ENCODE peak calls at places on chromosomes 11 and 22, in nine cellular contexts. One of them, this sample, is unnamed.

GRCh38 chr22:46159777-46160176 is 9.5 kb downstream of the PPARA start:
- DNase-seq in GM23248: no peak
- DNase-seq in epithelial cell of esophagus: peak
- DNase-seq in uterus: no peak
- DNase-seq in HFF-Myc: no peak
- DNase-seq in BJ: no peak
- DNase-seq in H7: no peak
- DNase-seq in foreskin fibroblast: no peak
- DNase-seq in GM06990: no peak
- DNase-seq in this sample: no peak

GRCh38 chr11:117781650-117782049 is 15.4 kb downstream of the DSCAML1 start:
- DNase-seq in GM23248: no peak
- DNase-seq in epithelial cell of esophagus: no peak
- DNase-seq in uterus: no peak
- DNase-seq in HFF-Myc: no peak
- DNase-seq in BJ: no peak
- DNase-seq in H7: no peak
- DNase-seq in foreskin fibroblast: no peak
- DNase-seq in GM06990: no peak
- DNase-seq in this sample: no peak

GRCh38 chr22:30195245-30196140 is 51.1 kb downstream of the LIF start:
- DNase-seq in GM23248: peak
- DNase-seq in epithelial cell of esophagus: no peak
- DNase-seq in uterus: no peak
- DNase-seq in HFF-Myc: no peak
- DNase-seq in BJ: no peak
- DNase-seq in H7: no peak
- DNase-seq in foreskin fibroblast: peak
- DNase-seq in GM06990: no peak
- DNase-seq in this sample: no peak

GRCh38 chr11:78424334-78425270 is 7.0 kb upstream of the GAB2 start:
- DNase-seq in GM23248: peak
- DNase-seq in epithelial cell of esophagus: no peak
- DNase-seq in uterus: no peak
- DNase-seq in HFF-Myc: no peak
- DNase-seq in BJ: no peak
- DNase-seq in H7: no peak
- DNase-seq in foreskin fibroblast: peak
- DNase-seq in GM06990: peak
- DNase-seq in this sample: no peak

GRCh38 chr22:31143537-31143936 is 3.2 kb upstream of the PLA2G3 start:
- DNase-seq in GM23248: no peak
- DNase-seq in epithelial cell of esophagus: no peak
- DNase-seq in uterus: no peak
- DNase-seq in HFF-Myc: no peak
- DNase-seq in BJ: no peak
- DNase-seq in H7: no peak
- DNase-seq in foreskin fibroblast: peak
- DNase-seq in GM06990: no peak
- DNase-seq in this sample: no peak

GRCh38 chr11:73185680-73186293 is 32.3 kb upstream of the P2RY2 start:
- DNase-seq in GM23248: peak
- DNase-seq in epithelial cell of esophagus: peak
- DNase-seq in uterus: no peak
- DNase-seq in HFF-Myc: no peak
- DNase-seq in BJ: peak
- DNase-seq in H7: no peak
- DNase-seq in foreskin fibroblast: peak
- DNase-seq in GM06990: no peak
- DNase-seq in this sample: no peak

GRCh38 chr11:62716816-62717215 is 9.3 kb downstream of the GNG3 start:
- DNase-seq in GM23248: no peak
- DNase-seq in epithelial cell of esophagus: no peak
- DNase-seq in uterus: no peak
- DNase-seq in HFF-Myc: no peak
- DNase-seq in BJ: no peak
- DNase-seq in H7: no peak
- DNase-seq in foreskin fibroblast: no peak
- DNase-seq in GM06990: no peak
- DNase-seq in this sample: no peak

GRCh38 chr22:22733881-22734373 is 89.5 kb downstream of the GGTLC2 start:
- DNase-seq in GM23248: no peak
- DNase-seq in epithelial cell of esophagus: no peak
- DNase-seq in uterus: no peak
- DNase-seq in HFF-Myc: no peak
- DNase-seq in BJ: no peak
- DNase-seq in H7: no peak
- DNase-seq in foreskin fibroblast: no peak
- DNase-seq in GM06990: no peak
- DNase-seq in this sample: no peak

GRCh38 chr22:49620003-49620556 is 207.6 kb downstream of the BRD1 start:
- DNase-seq in GM23248: no peak
- DNase-seq in epithelial cell of esophagus: no peak
- DNase-seq in uterus: no peak
- DNase-seq in HFF-Myc: no peak
- DNase-seq in BJ: no peak
- DNase-seq in H7: no peak
- DNase-seq in foreskin fibroblast: no peak
- DNase-seq in GM06990: no peak
- DNase-seq in this sample: no peak

GRCh38 chr11:75031224-75031753 is 42.6 kb downstream of the NEU3 start:
- DNase-seq in GM23248: peak
- DNase-seq in epithelial cell of esophagus: peak
- DNase-seq in uterus: no peak
- DNase-seq in HFF-Myc: peak
- DNase-seq in BJ: peak
- DNase-seq in H7: no peak
- DNase-seq in foreskin fibroblast: peak
- DNase-seq in GM06990: no peak
- DNase-seq in this sample: peak

GRCh38 chr22:44834065-44834464 is 81.7 kb downstream of the ARHGAP8 start:
- DNase-seq in GM23248: no peak
- DNase-seq in epithelial cell of esophagus: no peak
- DNase-seq in uterus: no peak
- DNase-seq in HFF-Myc: no peak
- DNase-seq in BJ: no peak
- DNase-seq in H7: no peak
- DNase-seq in foreskin fibroblast: no peak
- DNase-seq in GM06990: no peak
- DNase-seq in this sample: no peak

GRCh38 chr11:67268036-67268683 is 1.9 kb downstream of the GRK2 start:
- DNase-seq in GM23248: no peak
- DNase-seq in epithelial cell of esophagus: no peak
- DNase-seq in uterus: no peak
- DNase-seq in HFF-Myc: no peak
- DNase-seq in BJ: no peak
- DNase-seq in H7: peak
- DNase-seq in foreskin fibroblast: no peak
- DNase-seq in GM06990: peak
- DNase-seq in this sample: no peak

GRCh38 chr22:44429941-44430587 is 68.0 kb downstream of the RTL6 start:
- DNase-seq in GM23248: no peak
- DNase-seq in epithelial cell of esophagus: no peak
- DNase-seq in uterus: no peak
- DNase-seq in HFF-Myc: no peak
- DNase-seq in BJ: no peak
- DNase-seq in H7: no peak
- DNase-seq in foreskin fibroblast: no peak
- DNase-seq in GM06990: no peak
- DNase-seq in this sample: no peak

GRCh38 chr11:41456288-41456687 is 3.2 kb downstream of the LRRC4C start:
- DNase-seq in GM23248: no peak
- DNase-seq in epithelial cell of esophagus: no peak
- DNase-seq in uterus: no peak
- DNase-seq in HFF-Myc: no peak
- DNase-seq in BJ: no peak
- DNase-seq in H7: peak
- DNase-seq in foreskin fibroblast: no peak
- DNase-seq in GM06990: no peak
- DNase-seq in this sample: no peak

GRCh38 chr11:18705651-18706281 is 7.2 kb downstream of the TMEM86A start:
- DNase-seq in GM23248: peak
- DNase-seq in epithelial cell of esophagus: no peak
- DNase-seq in uterus: peak
- DNase-seq in HFF-Myc: no peak
- DNase-seq in BJ: no peak
- DNase-seq in H7: peak
- DNase-seq in foreskin fibroblast: peak
- DNase-seq in GM06990: no peak
- DNase-seq in this sample: no peak
- H3K4me3 ChIP-seq in GM23248: no peak
- H3K4me3 ChIP-seq in epithelial cell of esophagus: peak
- H3K4me3 ChIP-seq in uterus: peak
- H3K4me3 ChIP-seq in HFF-Myc: peak
- H3K4me3 ChIP-seq in BJ: peak
- H3K4me3 ChIP-seq in H7: no peak
- H3K4me3 ChIP-seq in foreskin fibroblast: peak
- H3K4me3 ChIP-seq in GM06990: peak
- H3K4me3 ChIP-seq in this sample: peak

GRCh38 chr11:65577756-65578109 is 1.9 kb downstream of the EHBP1L1 start:
- DNase-seq in GM23248: no peak
- DNase-seq in epithelial cell of esophagus: no peak
- DNase-seq in uterus: no peak
- DNase-seq in HFF-Myc: no peak
- DNase-seq in BJ: no peak
- DNase-seq in H7: no peak
- DNase-seq in foreskin fibroblast: no peak
- DNase-seq in GM06990: no peak
- DNase-seq in this sample: no peak

GRCh38 chr11:65576232-65576866 is 496 bp downstream of the EHBP1L1 start:
- DNase-seq in GM23248: peak
- DNase-seq in epithelial cell of esophagus: no peak
- DNase-seq in uterus: peak
- DNase-seq in HFF-Myc: no peak
- DNase-seq in BJ: no peak
- DNase-seq in H7: no peak
- DNase-seq in foreskin fibroblast: no peak
- DNase-seq in GM06990: no peak
- DNase-seq in this sample: no peak

GRCh38 chr11:65575568-65576231 is at the start of gene EHBP1L1:
- DNase-seq in GM23248: peak
- DNase-seq in epithelial cell of esophagus: peak
- DNase-seq in uterus: peak
- DNase-seq in HFF-Myc: no peak
- DNase-seq in BJ: no peak
- DNase-seq in H7: peak
- DNase-seq in foreskin fibroblast: peak
- DNase-seq in GM06990: peak
- DNase-seq in this sample: no peak

GRCh38 chr11:65578134-65578533 is 2.3 kb downstream of the EHBP1L1 start:
- DNase-seq in GM23248: no peak
- DNase-seq in epithelial cell of esophagus: no peak
- DNase-seq in uterus: no peak
- DNase-seq in HFF-Myc: no peak
- DNase-seq in BJ: no peak
- DNase-seq in H7: no peak
- DNase-seq in foreskin fibroblast: no peak
- DNase-seq in GM06990: no peak
- DNase-seq in this sample: no peak

GRCh38 chr11:65576867-65577755 is 1.3 kb downstream of the EHBP1L1 start:
- DNase-seq in GM23248: peak
- DNase-seq in epithelial cell of esophagus: peak
- DNase-seq in uterus: peak
- DNase-seq in HFF-Myc: no peak
- DNase-seq in BJ: no peak
- DNase-seq in H7: no peak
- DNase-seq in foreskin fibroblast: peak
- DNase-seq in GM06990: no peak
- DNase-seq in this sample: no peak
- H3K4me3 ChIP-seq in GM23248: peak
- H3K4me3 ChIP-seq in epithelial cell of esophagus: peak
- H3K4me3 ChIP-seq in uterus: peak
- H3K4me3 ChIP-seq in HFF-Myc: peak
- H3K4me3 ChIP-seq in BJ: peak
- H3K4me3 ChIP-seq in H7: no peak
- H3K4me3 ChIP-seq in foreskin fibroblast: peak
- H3K4me3 ChIP-seq in GM06990: peak
- H3K4me3 ChIP-seq in this sample: peak

GRCh38 chr11:7585816-7586215 is 72.0 kb downstream of the PPFIBP2 start:
- DNase-seq in GM23248: peak
- DNase-seq in epithelial cell of esophagus: no peak
- DNase-seq in uterus: no peak
- DNase-seq in HFF-Myc: no peak
- DNase-seq in BJ: no peak
- DNase-seq in H7: no peak
- DNase-seq in foreskin fibroblast: peak
- DNase-seq in GM06990: no peak
- DNase-seq in this sample: no peak

GRCh38 chr11:7584910-7585309 is 71.1 kb downstream of the PPFIBP2 start:
- DNase-seq in GM23248: no peak
- DNase-seq in epithelial cell of esophagus: no peak
- DNase-seq in uterus: no peak
- DNase-seq in HFF-Myc: no peak
- DNase-seq in BJ: no peak
- DNase-seq in H7: no peak
- DNase-seq in foreskin fibroblast: no peak
- DNase-seq in GM06990: no peak
- DNase-seq in this sample: no peak

GRCh38 chr11:7590529-7590928 is 76.7 kb downstream of the PPFIBP2 start:
- DNase-seq in GM23248: no peak
- DNase-seq in epithelial cell of esophagus: no peak
- DNase-seq in uterus: no peak
- DNase-seq in HFF-Myc: no peak
- DNase-seq in BJ: no peak
- DNase-seq in H7: no peak
- DNase-seq in foreskin fibroblast: no peak
- DNase-seq in GM06990: no peak
- DNase-seq in this sample: no peak

GRCh38 chr11:7589861-7590260 is 76.1 kb downstream of the PPFIBP2 start:
- DNase-seq in GM23248: no peak
- DNase-seq in epithelial cell of esophagus: peak
- DNase-seq in uterus: no peak
- DNase-seq in HFF-Myc: no peak
- DNase-seq in BJ: no peak
- DNase-seq in H7: no peak
- DNase-seq in foreskin fibroblast: no peak
- DNase-seq in GM06990: no peak
- DNase-seq in this sample: no peak

DNA sequence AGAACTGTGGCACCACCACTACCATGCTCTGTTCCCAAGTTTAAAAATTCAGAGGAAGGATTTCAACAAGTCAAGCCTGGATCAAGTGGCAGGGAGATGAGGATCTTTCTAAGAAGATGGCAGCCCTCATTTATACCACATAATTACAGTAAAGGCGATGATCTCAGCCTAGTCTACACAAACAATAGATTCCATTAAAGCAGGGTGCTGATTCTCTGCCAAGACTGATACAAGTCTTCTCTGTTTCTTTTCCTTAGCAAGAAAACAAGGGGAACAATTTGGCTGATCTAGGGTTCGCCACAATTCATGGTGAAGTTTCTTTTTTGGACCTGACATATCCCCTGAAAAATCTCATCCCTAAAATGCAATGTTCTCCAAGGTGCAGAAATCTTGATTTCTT is 73.9 kb downstream of the PPFIBP2 start:
- DNase-seq in GM23248: no peak
- DNase-seq in epithelial cell of esophagus: no peak
- DNase-seq in uterus: no peak
- DNase-seq in HFF-Myc: no peak
- DNase-seq in BJ: no peak
- DNase-seq in H7: no peak
- DNase-seq in foreskin fibroblast: no peak
- DNase-seq in GM06990: no peak
- DNase-seq in this sample: no peak
- H3K4me3 ChIP-seq in GM23248: no peak
- H3K4me3 ChIP-seq in epithelial cell of esophagus: no peak
- H3K4me3 ChIP-seq in uterus: no peak
- H3K4me3 ChIP-seq in HFF-Myc: no peak
- H3K4me3 ChIP-seq in BJ: no peak
- H3K4me3 ChIP-seq in H7: no peak
- H3K4me3 ChIP-seq in foreskin fibroblast: no peak
- H3K4me3 ChIP-seq in GM06990: no peak
- H3K4me3 ChIP-seq in this sample: no peak

GRCh38 chr11:112159098-112159761 is 4.7 kb downstream of the IL18 start:
- DNase-seq in GM23248: no peak
- DNase-seq in epithelial cell of esophagus: no peak
- DNase-seq in uterus: no peak
- DNase-seq in HFF-Myc: no peak
- DNase-seq in BJ: no peak
- DNase-seq in H7: no peak
- DNase-seq in foreskin fibroblast: no peak
- DNase-seq in GM06990: peak
- DNase-seq in this sample: no peak
- H3K4me3 ChIP-seq in GM23248: no peak
- H3K4me3 ChIP-seq in epithelial cell of esophagus: no peak
- H3K4me3 ChIP-seq in uterus: no peak
- H3K4me3 ChIP-seq in HFF-Myc: no peak
- H3K4me3 ChIP-seq in BJ: no peak
- H3K4me3 ChIP-seq in H7: no peak
- H3K4me3 ChIP-seq in foreskin fibroblast: no peak
- H3K4me3 ChIP-seq in GM06990: no peak
- H3K4me3 ChIP-seq in this sample: no peak

This sample was measured in retinal pigment epithelial cell.